ENCODE peak calls at places on chromosomes 7 and 10, in four cellular contexts. Z, K, Y and F are unnamed samples.
A peak's percentile ranks its signal among the peaks of the same experiment; 100 is the strongest.

GRCh38 chr10:97792058-97792721 is 20.4 kb upstream of the SFRP5 start:
- DNase-seq in Z (peak; percentile 48), Y (peak; percentile 81), K (peak; percentile 73), F (no peak)

GRCh38 chr10:113071446-113071845 is 121.4 kb downstream of the TCF7L2 start:
- DNase-seq in Y (peak; percentile 85), Z (peak; percentile 81), K (peak; percentile 69), F (no peak)

GRCh38 chr10:132241496-132241895 is 54.7 kb downstream of the DPYSL4 start:
- DNase-seq in K (no peak), Z (no peak), Y (no peak), F (no peak)

GRCh38 chr10:65501259-65501658 is 1424.6 kb upstream of the LRRTM3 start:
- DNase-seq in Y (no peak), K (no peak), Z (no peak), F (no peak)

GRCh38 chr10:12950583-12951128 is 50.9 kb downstream of the CCDC3 start:
- DNase-seq in K (no peak), Z (no peak), Y (no peak), F (peak; percentile 47)

GRCh38 chr10:87640043-87640442 is 19.6 kb upstream of the PAPSS2 start:
- DNase-seq in Z (no peak), K (no peak), Y (no peak), F (no peak)

GRCh38 chr10:97508342-97508741 is 9.6 kb downstream of the UBTD1 start:
- DNase-seq in Y (no peak), Z (no peak), K (no peak), F (peak; percentile 39)

GRCh38 chr10:47165711-47166404 is 134.1 kb upstream of the GDF10 start:
- DNase-seq in Z (peak; percentile 60), Y (peak; percentile 81), K (peak; percentile 30), F (no peak)

GRCh38 chr7:86814980-86815379 is 171.3 kb downstream of the GRM3 start:
- DNase-seq in K (no peak), Z (no peak), Y (no peak), F (no peak)

GRCh38 chr7:141150465-141150864 is 76.6 kb downstream of the TMEM178B start:
- DNase-seq in Z (no peak), K (no peak), Y (no peak), F (no peak)

GRCh38 chr10:58752665-58753064 is 240.0 kb downstream of the BICC1 start:
- DNase-seq in K (no peak), Z (no peak), Y (no peak), F (no peak)

GRCh38 chr7:73718905-73719805 is at the start of gene STX1A:
- DNase-seq in Y (peak; percentile 88), Z (peak; percentile 69), K (peak; percentile 77), F (no peak)

GRCh38 chr7:66380285-66380888 is 175.3 kb downstream of the TPST1 start:
- DNase-seq in K (no peak), Y (no peak), Z (no peak), F (peak; percentile 63)

GRCh38 chr10:33566426-33566825 is 232.0 kb upstream of the NRP1 start:
- DNase-seq in K (no peak), Z (no peak), Y (no peak), F (no peak)

GRCh38 chr10:5570007-5570655 is 45.4 kb downstream of the CALML3 start:
- DNase-seq in Y (peak; percentile 62), Z (peak; percentile 9), K (no peak), F (no peak)

GRCh38 chr10:32983333-32983909 is 25.4 kb upstream of the ITGB1 start:
- DNase-seq in Y (no peak), Z (no peak), K (no peak), F (peak; percentile 92)

GRCh38 chr7:66877577-66878300 is 43.3 kb upstream of the TMEM248 start:
- DNase-seq in Z (no peak), Y (no peak), K (no peak), F (no peak)

GRCh38 chr10:128875030-128875744 is 591.9 kb upstream of the MGMT start:
- DNase-seq in Z (no peak), K (no peak), Y (no peak), F (no peak)

GRCh38 chr7:57343901-57344622 is 105.9 kb upstream of the ZNF716 start:
- DNase-seq in Y (peak; percentile 74), K (peak; percentile 25), Z (peak; percentile 84), F (no peak)

GRCh38 chr7:27096756-27097514 is 1.1 kb upstream of the HOXA1 start:
- DNase-seq in Z (no peak), K (peak; percentile 62), Y (peak; percentile 72), F (no peak)

GRCh38 chr10:102358717-102359382 is 36.7 kb upstream of the NFKB2 start:
- DNase-seq in Z (no peak), K (no peak), Y (no peak), F (no peak)

GRCh38 chr10:4260483-4260882 is 475.5 kb upstream of the KLF6 start:
- DNase-seq in Y (no peak), K (no peak), Z (no peak), F (peak; percentile 63)

GRCh38 chr7:105396566-105396965 is 7.8 kb upstream of the SRPK2 start:
- DNase-seq in Y (no peak), K (no peak), Z (no peak), F (no peak)

GRCh38 chr7:105402221-105403095 is 13.7 kb upstream of the SRPK2 start:
- DNase-seq in K (no peak), Z (no peak), Y (no peak), F (no peak)

GRCh38 chr7:105403128-105403527 is 14.4 kb upstream of the SRPK2 start:
- DNase-seq in Z (no peak), Y (no peak), K (no peak), F (no peak)

GRCh38 chr7:105399043-105399725 is 10.5 kb upstream of the SRPK2 start:
- DNase-seq in Y (no peak), K (no peak), Z (no peak), F (no peak)
- TF ChIP-seq CTCF in Y (no peak), K (no peak), Z (no peak), F (peak; percentile 63)

GRCh38 chr10:68550747-68551411 is 9.3 kb upstream of the TET1 start:
- DNase-seq in K (peak; percentile 46), Y (no peak), Z (no peak), F (peak; percentile 66)
- TF ChIP-seq CTCF in K (peak; percentile 64), Y (peak; percentile 83), Z (peak; percentile 87), F (peak; percentile 76)

DNA sequence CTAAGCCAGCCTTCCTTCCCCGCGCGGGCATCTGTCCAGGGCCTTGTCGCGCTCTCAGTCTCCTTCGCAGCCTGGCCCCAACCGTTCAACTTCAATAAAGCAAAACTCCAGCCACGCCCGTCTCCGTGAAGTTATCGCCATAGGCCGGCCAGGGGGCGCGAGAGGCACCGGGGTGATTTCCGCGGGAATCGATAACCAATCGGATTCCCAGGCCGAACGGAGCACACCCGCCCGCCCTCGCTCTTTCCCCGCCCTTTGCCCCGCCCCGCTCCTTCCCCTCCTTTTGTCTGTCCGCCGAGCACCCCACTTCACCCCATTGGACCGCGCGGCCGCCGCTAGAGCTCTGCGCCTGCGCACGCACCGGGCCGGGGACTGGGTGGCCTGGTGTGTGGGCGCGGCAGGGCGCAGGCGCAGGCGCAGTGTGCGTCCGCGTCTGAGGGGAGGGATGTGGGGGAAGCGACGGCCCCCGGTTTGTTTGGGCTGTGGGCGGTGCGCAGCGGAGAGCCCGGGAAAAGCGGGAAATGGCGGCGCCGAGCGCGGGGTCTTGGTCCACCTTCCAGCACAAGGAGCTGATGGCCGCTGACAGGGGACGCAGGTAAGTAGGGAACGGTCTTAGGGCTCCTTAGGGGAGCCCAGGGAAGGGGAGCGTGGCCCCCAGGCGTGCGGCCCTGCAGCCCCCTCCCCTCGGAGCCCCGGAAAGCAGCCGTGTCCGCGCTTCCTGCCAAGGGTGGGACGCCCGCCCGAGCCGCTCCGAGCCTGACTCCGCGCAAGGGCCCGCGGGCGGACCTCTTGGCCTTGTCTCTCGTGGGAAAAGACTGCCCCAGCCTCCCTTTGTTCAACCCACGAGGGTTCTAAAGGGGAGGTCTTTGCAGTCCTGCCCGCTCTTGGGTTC is at the start of gene CASP2:
- DNase-seq in Z (peak; percentile 98), K (peak; percentile 99), Y (peak; percentile 99), F (peak; percentile 83)
- TF ChIP-seq CTCF in Z (peak; percentile 49), K (peak; percentile 30), Y (peak; percentile 32), F (peak; percentile 48)

GRCh38 chr10:92699518-92700272 is 9.9 kb downstream of the HHEX start:
- DNase-seq in Z (no peak), Y (peak; percentile 67), K (peak; percentile 52), F (no peak)
- TF ChIP-seq CTCF in Z (no peak), Y (no peak), K (no peak), F (no peak)

GRCh38 chr10:122849900-122850605 is 4.4 kb upstream of the CUZD1 start:
- DNase-seq in Z (no peak), K (no peak), Y (no peak), F (no peak)
- TF ChIP-seq CTCF in Z (no peak), K (no peak), Y (no peak), F (no peak)

GRCh38 chr10:14959221-14960057 is at the start of gene MEIG1:
- DNase-seq in K (peak; percentile 94), Y (peak; percentile 97), Z (peak; percentile 93), F (peak; percentile 89)
- TF ChIP-seq CTCF in K (no peak), Y (no peak), Z (no peak), F (no peak)

DNA sequence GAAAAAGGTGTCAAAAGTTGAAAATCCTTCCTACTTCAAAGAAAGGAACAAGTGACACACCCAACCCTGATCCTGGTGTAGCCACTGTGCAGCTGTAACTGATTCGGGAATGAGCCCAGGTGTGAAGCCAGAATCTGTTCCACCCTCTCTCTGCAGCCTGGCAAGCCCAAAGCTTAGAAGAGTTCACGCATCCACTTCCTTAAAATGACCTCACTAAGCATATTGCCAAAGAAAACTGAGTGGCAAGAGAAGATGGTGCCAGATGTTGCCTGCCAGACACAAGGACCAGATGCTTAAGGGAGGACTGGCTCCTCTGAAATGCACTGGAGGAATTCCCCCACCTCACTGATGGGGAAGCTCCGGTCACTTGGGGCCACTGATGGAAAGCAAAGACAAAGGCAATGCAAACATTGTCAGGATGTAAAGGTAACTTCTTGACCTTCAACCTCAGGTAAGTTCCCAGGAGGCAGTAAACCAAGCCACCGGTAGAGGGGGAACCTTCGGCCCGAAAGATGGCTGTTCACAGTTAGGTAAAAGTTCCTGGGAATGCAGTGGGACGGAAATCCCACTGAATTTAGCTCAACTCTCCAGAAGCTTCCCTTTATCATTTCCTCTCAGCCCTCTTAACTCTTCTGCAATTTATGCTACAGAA is 554.9 kb downstream of the KCNMA1 start:
- DNase-seq in Y (no peak), K (no peak), Z (no peak), F (no peak)
- TF ChIP-seq CTCF in Y (no peak), K (no peak), Z (peak; percentile 7), F (peak; percentile 20)

DNA sequence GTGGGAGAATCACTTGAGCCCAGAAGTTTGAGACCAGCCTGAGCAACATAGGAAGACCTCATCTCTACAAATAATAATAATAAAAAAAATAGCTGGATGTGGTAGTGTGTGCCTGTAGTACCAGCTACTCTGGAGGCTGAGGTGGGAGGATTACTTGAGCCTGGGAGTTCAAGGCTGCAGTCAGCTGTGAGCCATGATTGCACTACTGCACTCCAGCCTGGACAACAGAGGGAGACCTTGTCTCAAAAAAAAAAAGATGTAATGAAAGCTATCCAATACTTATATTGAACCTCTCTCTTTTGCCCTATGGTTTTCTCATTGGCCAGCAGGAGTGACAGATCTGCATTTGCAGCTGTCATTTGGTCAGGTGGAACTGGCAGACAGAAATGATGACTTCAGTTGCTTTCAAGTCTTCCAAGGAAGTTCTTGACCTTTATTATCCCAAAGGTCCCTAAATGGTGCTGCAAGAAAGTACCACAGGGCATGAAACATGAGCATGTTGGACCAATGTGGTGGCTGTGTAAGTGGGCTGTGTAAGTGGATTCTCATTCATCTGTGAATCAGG is 99.4 kb downstream of the CALD1 start:
- DNase-seq in Z (no peak), K (no peak), Y (no peak), F (no peak)
- TF ChIP-seq CTCF in Z (no peak), K (no peak), Y (no peak), F (peak; percentile 23)